ENCODE peak calls at places on chromosomes 13 and 19, in nine cellular contexts. V is left ventricle myocardium inferior; T is NCI-H1092 treated with DMSO at 0.1 percent for 48 hours; Y is activated naive CD4-positive, alpha-beta T cell treated with anti-CD3 and anti-CD28 coated beads, Interleukin-2, amount 50 U/mL, for 72 hours; E is H54; K is mesenteric fat pad; F is A673; G is activated CD4-positive, alpha-beta T cell treated with anti-CD3 and anti-CD28 coated beads, Interleukin-2, amount 50 U/mL, for 48 hours; D is skeletal muscle cell. U is an unnamed sample.

GRCh38 chr13:58960909-58961308 is 1202.8 kb downstream of the DIAPH3 start:
- DNase-seq in V (no peak), T (peak; percentile 59), Y (no peak), E (no peak), K (no peak), F (peak; percentile 30), G (no peak), D (peak; percentile 3), U (no peak)

GRCh38 chr13:23554000-23554399 is 16.2 kb upstream of the TNFRSF19 start:
- DNase-seq in V (no peak), T (no peak), Y (no peak), E (no peak), K (no peak), F (no peak), G (no peak), D (no peak), U (no peak)

GRCh38 chr19:38719761-38720558 is 24.3 kb downstream of the CAPN12 start:
- DNase-seq in V (no peak), T (peak; percentile 16), Y (no peak), E (no peak), K (no peak), F (no peak), G (no peak), D (peak; percentile 25), U (no peak)

GRCh38 chr19:6744381-6745288 is 5.2 kb downstream of the TRIP10 start:
- DNase-seq in V (peak; percentile 90), T (no peak), Y (no peak), E (peak; percentile 90), K (no peak), F (peak; percentile 86), G (no peak), D (peak; percentile 69), U (peak; percentile 63)

GRCh38 chr13:73372691-73373627 is 314.2 kb downstream of the KLF5 start:
- DNase-seq in V (no peak), T (no peak), Y (no peak), E (no peak), K (no peak), F (no peak), G (no peak), D (no peak), U (no peak)

GRCh38 chr13:66795636-66796035 is 434.5 kb downstream of the PCDH9 start:
- DNase-seq in V (no peak), T (no peak), Y (no peak), E (no peak), K (no peak), F (no peak), G (no peak), D (no peak), U (no peak)

GRCh38 chr13:38803566-38803965 is 116.7 kb downstream of the FREM2 start:
- DNase-seq in V (no peak), T (no peak), Y (no peak), E (no peak), K (no peak), F (peak; percentile 94), G (no peak), D (no peak), U (no peak)

GRCh38 chr13:74325106-74325505 is 190.9 kb upstream of the KLF12 start:
- DNase-seq in V (no peak), T (peak; percentile 97), Y (no peak), E (no peak), K (no peak), F (peak; percentile 18), G (no peak), D (peak; percentile 80), U (no peak)

GRCh38 chr13:96781141-96781540 is 213.1 kb downstream of the OXGR1 start:
- DNase-seq in V (peak; percentile 17), T (no peak), Y (no peak), E (no peak), K (no peak), F (no peak), G (no peak), D (no peak), U (no peak)

GRCh38 chr13:93144031-93144430 is 82.6 kb upstream of the GPC6 start:
- DNase-seq in V (no peak), T (no peak), Y (no peak), E (no peak), K (no peak), F (no peak), G (no peak), D (no peak), U (no peak)

GRCh38 chr19:32519023-32519422 is 62.0 kb upstream of the PDCD5 start:
- DNase-seq in V (no peak), T (no peak), Y (no peak), E (no peak), K (no peak), F (peak; percentile 29), G (no peak), D (no peak), U (no peak)

GRCh38 chr13:71998223-71998622 is 131.2 kb upstream of the DACH1 start:
- DNase-seq in V (no peak), T (no peak), Y (no peak), E (no peak), K (no peak), F (no peak), G (no peak), D (no peak), U (no peak)

GRCh38 chr13:77860621-77861020 is 58.0 kb downstream of the EDNRB start:
- DNase-seq in V (no peak), T (no peak), Y (no peak), E (no peak), K (no peak), F (peak; percentile 87), G (no peak), D (peak; percentile 57), U (peak; percentile 54)

GRCh38 chr13:98508280-98509074 is 68.4 kb downstream of the STK24 start:
- DNase-seq in V (no peak), T (no peak), Y (no peak), E (no peak), K (no peak), F (no peak), G (no peak), D (peak; percentile 56), U (peak; percentile 52)